ENCODE peak calls at places on chromosomes 11 and 22, in nine cellular contexts. Y, C, T, Z, E, K, O, X and A are unnamed samples. For H3K36me3, the result is how much of the 10 kb centered on the place peaks cover.

GRCh38 chr11:69949327-69949726 is 128.8 kb upstream of the ANO1 start:
- DNase-seq in K (peak), E (no peak), X (peak), O (peak), T (peak), Z (no peak), C (no peak), Y (peak), A (peak)

GRCh38 chr11:33557201-33557600 is 143.4 kb downstream of the C11orf91 start:
- DNase-seq in Z (no peak), O (no peak), X (peak), C (no peak), Y (peak), K (peak), E (no peak), T (no peak), A (peak)

GRCh38 chr11:43547900-43548381 is 132.6 kb upstream of the HSD17B12 start:
- DNase-seq in X (no peak), T (peak), Z (peak), E (no peak), Y (no peak), K (no peak), C (no peak), O (no peak), A (peak)

GRCh38 chr11:2099523-2100316 is 39.5 kb downstream of the IGF2 start:
- DNase-seq in E (no peak), X (peak), C (no peak), T (peak), K (peak), O (no peak), Y (no peak), Z (no peak), A (no peak)

GRCh38 chr11:116732740-116733385 is 39.9 kb downstream of the BUD13 start:
- DNase-seq in X (no peak), E (no peak), T (peak), O (peak), Y (peak), K (peak), Z (peak), C (peak), A (peak)

GRCh38 chr11:12716816-12717215 is 42.6 kb downstream of the TEAD1 start:
- DNase-seq in Z (no peak), O (no peak), T (no peak), K (no peak), C (no peak), Y (no peak), X (no peak), E (no peak), A (no peak)

GRCh38 chr22:47308886-47309285 is 546.4 kb downstream of the TBC1D22A start:
- DNase-seq in C (no peak), E (no peak), Y (no peak), T (no peak), Z (no peak), O (no peak), K (no peak), X (no peak), A (no peak)

GRCh38 chr11:13984616-13985474 is 22.3 kb downstream of the SPON1 start:
- DNase-seq in T (no peak), Z (no peak), O (no peak), K (peak), X (no peak), E (no peak), Y (peak), C (no peak), A (peak)

GRCh38 chr11:111272420-111272819 is 25.9 kb upstream of the POU2AF3 start:
- DNase-seq in T (no peak), E (no peak), Z (no peak), C (no peak), O (no peak), K (no peak), X (no peak), Y (no peak), A (no peak)

GRCh38 chr11:28874706-28875105 is 766.5 kb downstream of the METTL15 start:
- DNase-seq in Z (no peak), X (no peak), E (no peak), Y (peak), O (no peak), K (no peak), C (no peak), T (no peak), A (no peak)

GRCh38 chr22:30432096-30432495 is 6.5 kb downstream of the MTFP1 start:
- DNase-seq in E (no peak), T (peak), O (no peak), K (no peak), Y (no peak), X (no peak), C (no peak), Z (no peak), A (no peak)

GRCh38 chr22:49671331-49672012 is 156.2 kb downstream of the BRD1 start:
- DNase-seq in K (no peak), Z (no peak), T (peak), Y (no peak), E (no peak), C (no peak), O (no peak), X (no peak), A (no peak)

GRCh38 chr11:66071326-66071870 is 1.3 kb downstream of the PACS1 start:
- DNase-seq in O (no peak), Y (no peak), X (no peak), K (no peak), C (no peak), T (no peak), Z (no peak), E (no peak), A (no peak)

GRCh38 chr11:120205596-120206161 is 5.2 kb upstream of the OAF start:
- DNase-seq in E (no peak), O (no peak), Y (peak), T (no peak), C (no peak), X (no peak), K (peak), Z (no peak), A (peak)

GRCh38 chr11:130710442-130711101 is 205.7 kb downstream of the SNX19 start:
- DNase-seq in X (no peak), O (no peak), C (no peak), Y (peak), K (no peak), T (peak), E (no peak), Z (no peak), A (peak)

GRCh38 chr22:19429950-19430889 is 1.3 kb downstream of the HIRA start:
- DNase-seq in O (no peak), Z (no peak), C (no peak), E (no peak), T (peak), K (peak), X (no peak), Y (peak), A (peak)

GRCh38 chr11:102007567-102008437 is 39.4 kb upstream of the CFAP300 start:
- DNase-seq in Y (peak), K (peak), Z (no peak), E (no peak), C (no peak), X (no peak), T (peak), O (peak), A (peak)

GRCh38 chr11:76307978-76308747 is 72.8 kb downstream of the THAP12 start:
- DNase-seq in Z (no peak), E (no peak), Y (no peak), O (no peak), X (no peak), T (no peak), C (no peak), K (no peak), A (no peak)

GRCh38 chr22:18111759-18112330 is 1.2 kb downstream of the TUBA8 start:
- DNase-seq in X (no peak), T (no peak), E (no peak), Z (no peak), C (no peak), Y (no peak), O (no peak), K (no peak), A (no peak)

GRCh38 chr11:133834399-133835257 is 10.7 kb downstream of the SPATA19 start:
- DNase-seq in K (no peak), Z (no peak), E (no peak), C (no peak), X (peak), O (no peak), Y (no peak), T (peak), A (no peak)

GRCh38 chr22:35517207-35517606 is 23.4 kb upstream of the RASD2 start:
- DNase-seq in K (no peak), Y (no peak), E (no peak), T (peak), X (no peak), O (no peak), Z (no peak), C (no peak), A (no peak)

GRCh38 chr11:45238724-45239123 is 47.4 kb downstream of the SYT13 start:
- DNase-seq in E (no peak), O (no peak), T (no peak), Z (no peak), X (no peak), C (no peak), K (peak), Y (peak), A (peak)

GRCh38 chr11:32148824-32149223 is 58.0 kb downstream of the RCN1 start:
- DNase-seq in K (no peak), E (no peak), T (no peak), C (no peak), X (no peak), Y (no peak), O (no peak), Z (no peak), A (no peak)

GRCh38 chr11:121086866-121087265 is 14.2 kb upstream of the TECTA start:
- DNase-seq in T (no peak), Y (peak), X (no peak), C (no peak), K (no peak), Z (no peak), O (no peak), E (no peak), A (peak)

GRCh38 chr22:26502688-26503561 is 9.3 kb downstream of the TFIP11 start:
- DNase-seq in Y (peak), X (no peak), K (peak), E (no peak), T (peak), C (peak), Z (no peak), O (no peak), A (peak)

GRCh38 chr11:2316169-2316962 is 14.6 kb downstream of the TSPAN32 start:
- DNase-seq in O (no peak), Z (no peak), C (no peak), E (no peak), T (no peak), Y (no peak), X (no peak), K (no peak), A (no peak)

GRCh38 chr22:40029189-40029890 is 34.6 kb downstream of the FAM83F start:
- DNase-seq in E (no peak), C (no peak), O (no peak), K (no peak), Y (no peak), Z (no peak), X (no peak), T (no peak), A (no peak)

GRCh38 chr11:130947889-130948288 is 31.6 kb upstream of the SNX19 start:
- DNase-seq in Y (peak), X (no peak), Z (no peak), E (no peak), T (no peak), O (no peak), K (no peak), C (no peak), A (peak)

GRCh38 chr22:39661842-39662676 is 91.5 kb downstream of the CACNA1I start:
- DNase-seq in T (peak), O (no peak), C (no peak), K (peak), Z (peak), Y (no peak), X (peak), E (no peak), A (no peak)

GRCh38 chr11:77126861-77127673 is 979 bp upstream of the MYO7A start:
- DNase-seq in K (no peak), T (peak), E (no peak), O (no peak), Y (peak), X (no peak), Z (peak), C (peak), A (peak)

DNA sequence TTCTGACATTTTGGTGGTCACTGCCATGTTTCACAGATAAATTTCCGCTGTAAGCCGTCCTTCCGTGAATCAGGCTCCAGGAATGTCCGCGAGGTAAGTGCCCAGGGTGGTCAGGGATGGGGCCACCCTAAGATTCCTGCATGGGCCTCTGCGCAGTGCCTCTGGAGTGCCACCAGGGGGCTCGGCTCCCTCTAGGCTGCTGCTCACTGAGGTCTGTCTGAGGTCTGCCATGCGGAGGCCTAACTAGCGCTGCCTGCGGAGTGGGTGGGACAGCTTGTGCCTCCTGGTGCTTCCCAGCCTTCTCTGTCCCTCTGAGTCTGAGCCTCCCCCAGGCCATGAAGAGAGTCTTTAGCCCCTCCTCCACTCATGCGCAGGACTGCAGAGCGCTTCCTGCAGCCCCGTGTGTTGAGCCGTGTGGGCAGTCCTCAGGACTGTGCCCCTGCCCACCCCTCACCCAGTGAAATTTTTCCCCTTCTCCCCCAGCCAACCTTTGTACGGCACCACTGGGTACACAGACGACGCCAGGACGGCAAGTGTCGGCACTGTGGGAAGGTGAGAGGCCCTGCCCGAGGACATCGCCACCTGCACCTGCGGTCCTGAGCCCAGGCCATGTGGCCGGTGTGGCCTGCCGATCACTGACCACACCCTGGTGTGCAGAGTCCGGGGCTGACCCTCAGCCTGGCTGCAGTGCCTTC is 11.9 kb upstream of the MDK start:
- DNase-seq in E (no peak), C (peak), Y (peak), X (no peak), K (no peak), O (peak), T (peak), Z (peak), A (peak)
- H3K36me3 ChIP-seq in E (under half), C (under half), Y (under half), X (under half), K (under half), O (under half), T (under half), Z (under half), A (under half)

GRCh38 chr11:114036156-114036811 is 23.2 kb upstream of the ZBTB16 start:
- DNase-seq in C (peak), Z (peak), E (no peak), Y (peak), K (peak), T (peak), X (peak), O (peak), A (peak)
- TF ChIP-seq CTCF in C (peak), Z (peak), E (peak), Y (peak), K (peak), T (peak), X (peak), O (peak), A (peak)

DNA sequence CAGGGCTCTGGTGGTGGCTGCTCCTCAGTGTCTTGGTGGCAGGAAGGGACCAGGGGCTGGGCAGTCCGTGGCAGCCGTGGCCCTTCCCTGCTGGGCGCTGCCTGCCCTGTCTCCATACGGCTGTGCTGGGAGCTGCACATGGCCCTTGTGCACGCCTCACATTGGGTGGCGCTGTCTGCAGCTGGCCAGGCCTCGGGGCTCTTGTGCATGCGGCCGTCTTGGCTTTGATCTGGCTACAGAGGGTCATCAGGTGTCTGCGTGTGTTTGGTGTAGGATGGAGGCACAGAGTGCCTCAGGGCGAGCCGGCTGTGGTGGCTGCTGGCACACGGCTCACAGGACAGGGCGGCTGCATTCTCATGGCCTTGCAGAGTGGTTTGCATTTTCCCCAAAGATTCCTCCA is 34.8 kb downstream of the MUC6 start:
- DNase-seq in Y (no peak), T (no peak), C (no peak), X (no peak), Z (no peak), K (no peak), O (no peak), E (no peak), A (no peak)
- H3K36me3 ChIP-seq in Y (half or more), T (under half), C (half or more), X (under half), Z (under half), K (under half), O (under half), E (under half), A (under half)

DNA sequence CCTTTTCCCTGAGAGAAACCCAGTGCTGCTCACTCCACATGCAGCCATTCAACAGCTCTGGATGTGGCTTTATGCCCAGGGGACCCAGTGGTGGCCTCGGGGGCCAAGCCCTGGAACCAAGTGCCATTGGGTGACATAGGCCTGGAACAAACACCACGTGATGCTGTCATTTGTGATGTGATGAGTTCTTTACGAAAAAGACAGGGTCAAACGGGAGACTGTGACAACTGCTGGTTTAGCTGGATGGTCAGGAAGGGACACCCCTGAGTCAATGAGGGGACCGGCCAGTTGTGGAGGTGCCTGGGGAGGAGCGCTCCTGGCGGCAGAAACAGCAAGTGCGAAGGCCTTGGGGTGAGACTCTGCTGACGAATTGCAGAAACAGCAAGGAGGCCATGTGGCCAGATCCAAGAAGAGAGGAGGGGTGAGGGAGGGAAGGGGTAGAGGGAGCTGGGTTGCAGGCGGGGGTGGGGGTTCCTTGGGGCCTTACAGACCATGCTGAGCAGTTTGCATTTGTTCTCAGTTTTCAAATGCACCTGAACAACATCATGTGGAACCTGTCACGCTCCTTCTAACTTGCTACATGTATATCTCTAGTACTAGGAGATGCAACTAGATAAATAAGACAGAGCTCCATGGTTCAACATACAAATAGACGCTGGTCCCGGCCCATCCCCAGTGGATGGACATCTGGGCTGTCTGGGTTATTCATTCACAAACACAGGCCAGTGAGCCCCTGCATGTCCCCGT is 56.1 kb downstream of the IGLL5 start:
- DNase-seq in O (no peak), C (no peak), Y (no peak), T (peak), E (no peak), Z (no peak), X (no peak), K (no peak), A (no peak)
- TF ChIP-seq CTCF in O (no peak), C (no peak), Y (no peak), T (peak), E (no peak), Z (no peak), X (no peak), K (no peak), A (no peak)

GRCh38 chr11:61806785-61807184 is 10.0 kb downstream of the FADS1 start:
- DNase-seq in E (no peak), Y (no peak), X (no peak), C (no peak), Z (no peak), K (no peak), T (no peak), O (no peak), A (no peak)
- H3K36me3 ChIP-seq in E (under half), Y (half or more), X (under half), C (half or more), Z (under half), K (under half), T (half or more), O (under half), A (under half)

GRCh38 chr11:56783448-56784041 is 35.0 kb upstream of the OR9G4 start:
- DNase-seq in Z (no peak), X (no peak), O (peak), E (no peak), K (peak), T (no peak), Y (peak), C (peak), A (peak)
- TF ChIP-seq CTCF in Z (no peak), X (peak), O (peak), E (peak), K (peak), T (peak), Y (peak), C (peak), A (peak)

GRCh38 chr11:6599449-6599848 is 4.0 kb downstream of the RRP8 start:
- DNase-seq in X (no peak), Y (no peak), O (no peak), C (no peak), T (peak), Z (peak), K (no peak), E (no peak), A (no peak)
- H3K36me3 ChIP-seq in X (under half), Y (under half), O (under half), C (under half), T (under half), Z (under half), K (under half), E (under half), A (under half)

GRCh38 chr11:62600367-62601113 is 1.1 kb downstream of the MTA2 start:
- DNase-seq in E (no peak), C (no peak), K (peak), Z (no peak), Y (no peak), T (peak), X (no peak), O (no peak), A (no peak)

GRCh38 chr11:62601114-62601363 is 626 bp downstream of the MTA2 start:
- DNase-seq in O (no peak), T (peak), E (no peak), K (no peak), Z (no peak), Y (no peak), X (no peak), C (no peak), A (no peak)

GRCh38 chr11:62603072-62603408 is 1.4 kb upstream of the MTA2 start:
- DNase-seq in X (no peak), E (no peak), Y (no peak), K (no peak), Z (no peak), C (no peak), T (peak), O (no peak), A (no peak)

GRCh38 chr11:62602141-62603071 is 741 bp upstream of the MTA2 start:
- DNase-seq in K (no peak), Y (peak), E (no peak), O (no peak), Z (peak), X (peak), C (peak), T (peak), A (peak)

DNA sequence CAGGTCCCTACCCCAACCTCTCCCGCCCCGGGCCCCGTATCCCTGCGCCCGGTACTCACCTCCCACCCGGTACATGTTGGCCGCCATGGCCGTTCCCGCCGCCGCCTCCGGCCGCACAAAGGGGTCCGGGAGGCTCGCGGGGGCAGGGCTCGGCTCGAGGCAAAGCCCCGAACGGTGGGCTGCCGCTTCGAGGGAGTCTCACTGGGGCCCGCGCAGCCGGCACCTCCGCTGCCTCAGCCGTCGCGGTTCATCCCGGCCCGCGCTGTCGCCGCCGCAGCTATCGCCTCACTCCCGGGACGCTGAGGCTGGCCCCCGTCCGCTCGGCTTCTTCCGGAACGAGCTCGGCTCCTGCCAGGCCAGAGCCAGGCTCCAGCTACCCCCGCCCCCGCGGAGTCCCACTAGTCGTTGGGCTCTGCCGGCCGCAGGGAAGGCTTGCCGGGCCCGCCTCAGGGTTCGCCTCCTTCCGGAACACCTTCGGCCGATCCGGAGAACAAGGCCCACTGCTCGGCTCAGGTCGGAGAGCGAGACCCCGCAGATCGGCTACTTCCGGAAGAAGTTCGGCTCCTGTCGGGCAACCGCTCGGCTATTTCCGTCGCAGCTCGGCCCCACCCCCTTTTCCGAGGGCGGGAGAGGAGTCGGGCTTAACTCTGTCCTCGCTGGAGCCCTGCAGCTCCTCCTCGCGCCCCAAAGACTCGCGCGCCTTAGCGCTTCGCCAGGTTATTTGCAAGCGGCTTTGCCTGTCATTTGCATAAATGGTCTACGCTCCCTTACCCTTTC is at the start of gene MTA2:
- DNase-seq in K (peak), X (peak), Z (peak), E (peak), Y (peak), C (peak), T (peak), O (peak), A (peak)
- TF ChIP-seq CTCF in K (no peak), X (no peak), Z (no peak), E (no peak), Y (no peak), C (no peak), T (no peak), O (no peak), A (no peak)